ENCODE peak calls at places on chromosomes 6 and 20, in six cellular contexts. N, V, Y, R, S and K are unnamed samples.

GRCh38 chr6:24985313-24985712 is 49.6 kb upstream of the RIPOR2 start:
- DNase-seq in N (no peak), Y (no peak), V (no peak), S (no peak), R (no peak), K (no peak)

GRCh38 chr6:163955131-163955530 is 540.6 kb downstream of the QKI start:
- DNase-seq in Y (no peak), S (no peak), R (no peak), N (no peak), V (no peak), K (no peak)

GRCh38 chr20:32457476-32457986 is 99.4 kb downstream of the ASXL1 start:
- DNase-seq in V (peak), S (peak), Y (peak), N (peak), R (no peak), K (no peak)

GRCh38 chr6:13248053-13248452 is 80.3 kb downstream of the TBC1D7 start:
- DNase-seq in S (no peak), N (no peak), Y (no peak), R (no peak), V (no peak), K (no peak)

GRCh38 chr6:34795836-34796425 is 4.0 kb downstream of the BLTP3A start:
- DNase-seq in V (no peak), Y (no peak), N (no peak), S (no peak), R (no peak), K (no peak)

GRCh38 chr6:144918073-144918472 is 632.9 kb downstream of the UTRN start:
- DNase-seq in V (no peak), N (no peak), S (no peak), R (no peak), Y (no peak), K (no peak)

GRCh38 chr6:118086189-118086588 is 179.1 kb downstream of the SLC35F1 start:
- DNase-seq in S (no peak), N (no peak), V (no peak), R (no peak), Y (no peak), K (no peak)

GRCh38 chr20:15895560-15896084 is 677.6 kb downstream of the KIF16B start:
- DNase-seq in R (no peak), Y (no peak), N (no peak), V (no peak), S (no peak), K (no peak)

GRCh38 chr6:167828325-167828956 is 1.7 kb downstream of the AFDN start:
- DNase-seq in R (no peak), N (no peak), S (no peak), Y (no peak), V (no peak), K (no peak)

GRCh38 chr20:53655909-53656652 is 62.4 kb upstream of the ZNF217 start:
- DNase-seq in N (no peak), Y (no peak), R (no peak), S (no peak), V (no peak), K (no peak)

GRCh38 chr6:95087394-95088097 is 489.8 kb upstream of the MANEA start:
- DNase-seq in N (no peak), S (no peak), Y (no peak), R (no peak), V (no peak), K (no peak)

GRCh38 chr6:52877168-52877567 is 32.3 kb downstream of the GSTA3 start:
- DNase-seq in S (no peak), N (no peak), V (no peak), R (no peak), Y (no peak), K (no peak)

GRCh38 chr20:17967595-17968365 is 814 bp downstream of the SNX5 start:
- DNase-seq in S (peak), V (no peak), Y (no peak), N (no peak), R (no peak), K (no peak)

GRCh38 chr6:145009691-145010090 is 724.6 kb downstream of the UTRN start:
- DNase-seq in V (no peak), R (no peak), Y (no peak), N (no peak), S (no peak), K (no peak)

GRCh38 chr6:3791526-3792212 is 40.2 kb upstream of the PXDC1 start:
- DNase-seq in S (no peak), V (no peak), R (no peak), N (no peak), Y (no peak), K (no peak)

GRCh38 chr20:62002882-62003480 is 62.7 kb downstream of the TAF4 start:
- DNase-seq in N (no peak), V (no peak), S (no peak), Y (no peak), R (no peak), K (no peak)

GRCh38 chr20:50005378-50006020 is 22.7 kb downstream of the SNAI1 start:
- DNase-seq in V (no peak), N (no peak), Y (no peak), R (no peak), S (no peak), K (no peak)

GRCh38 chr6:84191802-84192201 is 35.6 kb downstream of the CEP162 start:
- DNase-seq in S (no peak), N (no peak), R (no peak), V (no peak), Y (no peak), K (no peak)

GRCh38 chr6:109055771-109056235 is 38.8 kb downstream of the SESN1 start:
- DNase-seq in R (no peak), N (no peak), V (no peak), S (no peak), Y (no peak), K (no peak)

GRCh38 chr6:113564401-113565161 is 292.6 kb upstream of the MARCKS start:
- DNase-seq in V (peak), S (no peak), R (peak), Y (peak), N (no peak), K (peak)

GRCh38 chr20:37534401-37535157 is 6.9 kb upstream of the BLCAP start:
- DNase-seq in Y (no peak), N (peak), V (no peak), S (peak), R (peak), K (peak)

DNA sequence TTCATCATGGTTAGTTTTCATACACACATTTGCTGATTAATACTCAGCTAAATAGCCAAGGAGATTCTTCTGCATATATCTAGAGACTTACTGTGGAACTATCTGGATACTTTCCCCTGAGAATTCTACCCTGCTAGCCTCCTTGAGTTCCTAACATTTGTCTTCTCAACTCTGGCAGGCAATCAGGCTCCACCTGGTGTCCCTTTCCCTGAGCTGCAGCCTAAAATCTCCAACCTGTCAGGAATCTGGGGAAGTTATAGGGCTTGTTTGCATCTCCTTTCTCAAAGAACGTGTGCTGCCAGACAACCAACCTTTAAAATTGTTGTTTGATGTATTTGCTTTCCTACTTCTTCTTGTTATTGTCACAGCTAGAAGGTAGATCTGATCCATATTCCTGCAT is 73.4 kb downstream of the FUT9 start:
- DNase-seq in R (no peak), Y (no peak), V (no peak), S (no peak), N (no peak), K (no peak)
- TF ChIP-seq CTCF in R (no peak), Y (no peak), V (no peak), S (no peak), N (no peak), K (no peak)

GRCh38 chr20:52001999-52002666 is 189.4 kb downstream of the ZFP64 start:
- DNase-seq in N (no peak), Y (no peak), R (no peak), S (peak), V (no peak), K (no peak)
- TF ChIP-seq EP300 in N (no peak), Y (no peak), R (no peak), S (no peak), V (no peak), K (no peak)

GRCh38 chr20:59403261-59403961 is 103.0 kb downstream of the EDN3 start:
- DNase-seq in Y (no peak), S (peak), V (peak), R (peak), N (peak), K (no peak)

GRCh38 chr20:59405226-59405815 is 104.9 kb downstream of the EDN3 start:
- DNase-seq in S (no peak), Y (peak), N (no peak), V (no peak), R (no peak), K (no peak)

GRCh38 chr20:59402697-59403096 is 102.3 kb downstream of the EDN3 start:
- DNase-seq in S (no peak), V (no peak), R (no peak), N (no peak), Y (no peak), K (no peak)

GRCh38 chr20:59404749-59405148 is 104.3 kb downstream of the EDN3 start:
- DNase-seq in V (no peak), N (no peak), R (no peak), Y (no peak), S (no peak), K (no peak)

DNA sequence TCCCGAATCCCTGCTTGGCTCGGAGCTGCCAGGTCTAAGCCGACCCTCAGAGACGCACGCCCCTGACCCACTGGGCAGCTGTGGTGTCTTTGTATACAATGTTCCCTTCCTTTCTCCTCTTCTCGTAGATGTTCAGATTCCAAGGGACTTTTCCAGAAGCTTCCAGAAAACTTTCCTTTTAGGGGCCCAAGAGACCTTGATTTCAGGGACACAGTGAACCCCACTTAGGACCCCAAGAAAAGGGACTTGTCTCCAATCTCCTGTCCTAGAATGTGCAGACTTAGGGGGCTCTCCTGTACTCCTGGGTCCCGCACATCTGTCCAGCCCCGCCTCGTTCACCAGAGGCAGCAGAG is 103.5 kb downstream of the EDN3 start:
- DNase-seq in V (no peak), N (no peak), R (no peak), S (no peak), Y (no peak), K (no peak)
- TF ChIP-seq CTCF in V (no peak), N (no peak), R (peak), S (no peak), Y (no peak), K (no peak)

DNA sequence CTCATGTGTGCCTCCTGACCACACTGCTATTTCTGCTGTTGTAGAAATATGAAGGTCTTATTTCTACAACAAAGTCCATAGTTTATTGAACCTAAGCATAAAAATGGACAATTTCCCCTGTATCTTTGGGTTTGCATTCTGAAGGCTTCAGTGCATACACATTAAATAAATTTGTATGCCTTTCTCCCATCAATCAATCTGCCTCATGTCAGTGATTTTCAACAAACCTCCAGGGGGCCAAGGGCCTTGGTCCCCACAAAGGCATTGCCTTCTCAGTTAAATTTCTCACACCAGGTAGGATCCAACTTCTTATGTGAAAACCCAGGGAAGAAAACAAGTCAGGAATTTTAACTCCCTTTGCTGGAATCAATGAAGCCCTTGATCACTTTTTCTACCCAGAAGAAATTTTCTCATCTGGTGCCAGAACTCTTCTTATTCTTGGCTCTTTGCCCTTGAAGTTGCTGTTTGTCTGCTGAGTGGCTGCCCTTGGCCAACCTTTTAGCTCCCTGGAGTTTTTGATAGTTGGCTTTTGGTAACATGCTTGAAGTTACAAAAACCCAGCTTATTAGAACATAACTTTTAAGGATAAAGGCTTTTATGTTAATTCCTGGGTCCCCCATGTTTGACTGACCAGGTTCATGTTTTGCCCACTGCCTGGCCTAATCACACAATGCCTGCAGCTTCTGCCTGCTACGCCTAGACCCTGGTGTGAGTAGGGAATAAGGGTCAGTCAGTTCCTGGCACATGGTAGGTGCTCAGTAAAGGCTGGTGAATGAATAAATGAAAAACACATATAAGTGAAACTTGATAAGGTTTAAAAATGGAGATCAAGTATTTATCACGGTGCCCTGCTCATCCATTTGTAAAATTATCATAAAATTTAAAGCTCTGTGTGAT is 37.0 kb downstream of the SHLD1 start:
- DNase-seq in Y (no peak), S (no peak), R (no peak), N (no peak), V (no peak), K (no peak)
- TF ChIP-seq EP300 in Y (no peak), S (peak), R (no peak), N (no peak), V (no peak), K (no peak)

DNA sequence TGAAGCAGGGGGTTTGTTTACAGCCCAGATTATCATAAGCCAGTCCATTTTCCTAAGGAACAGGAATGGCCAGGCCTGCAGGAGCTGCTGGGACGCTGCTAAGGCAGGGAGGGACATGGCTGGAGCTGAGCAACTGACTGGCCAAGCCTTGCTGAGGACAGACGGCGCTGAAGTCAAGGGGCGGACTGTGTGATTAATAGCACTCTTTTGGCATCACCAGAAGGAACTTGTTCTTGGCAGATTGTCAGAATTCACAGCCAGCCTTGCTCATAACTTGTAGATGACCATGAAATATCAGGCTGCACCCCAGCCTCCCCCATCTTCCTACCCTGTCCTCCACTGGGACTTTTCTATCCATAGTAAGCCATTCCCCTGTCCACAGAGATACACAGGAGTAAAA is 218.8 kb upstream of the RNF24 start:
- DNase-seq in S (no peak), Y (no peak), N (no peak), V (no peak), R (no peak), K (no peak)
- TF ChIP-seq CTCF in S (no peak), Y (no peak), N (no peak), V (no peak), R (no peak), K (no peak)